ENCODE peak calls at places on chromosomes 3 and 15, in six cellular contexts. One of them, this sample, is unnamed.

GRCh38 chr3:169575381-169575780 is 88.1 kb downstream of the MECOM start:
- DNase-seq in ovary: no peak
- DNase-seq in AG09309: no peak
- DNase-seq in HFF-Myc: no peak
- DNase-seq in neural crest cell: no peak
- DNase-seq in esophagus squamous epithelium: no peak
- DNase-seq in this sample: peak

GRCh38 chr3:26653811-26654379 is 31.3 kb downstream of the LRRC3B start:
- DNase-seq in AG09309: no peak
- DNase-seq in neural crest cell: no peak
- DNase-seq in esophagus squamous epithelium: no peak
- DNase-seq in HFF-Myc: no peak
- DNase-seq in ovary: no peak
- DNase-seq in this sample: no peak

GRCh38 chr15:48557335-48557734 is 88.2 kb downstream of the FBN1 start:
- DNase-seq in HFF-Myc: no peak
- DNase-seq in esophagus squamous epithelium: no peak
- DNase-seq in neural crest cell: no peak
- DNase-seq in AG09309: no peak
- DNase-seq in ovary: no peak
- DNase-seq in this sample: no peak

GRCh38 chr3:133040696-133041523 is 2.7 kb downstream of the TMEM108 start:
- DNase-seq in AG09309: peak
- DNase-seq in HFF-Myc: peak
- DNase-seq in neural crest cell: peak
- DNase-seq in ovary: peak
- DNase-seq in esophagus squamous epithelium: no peak
- DNase-seq in this sample: peak

GRCh38 chr15:80834402-80834801 is 55.2 kb downstream of the CEMIP start:
- DNase-seq in HFF-Myc: no peak
- DNase-seq in AG09309: no peak
- DNase-seq in ovary: no peak
- DNase-seq in esophagus squamous epithelium: no peak
- DNase-seq in neural crest cell: no peak
- DNase-seq in this sample: no peak

GRCh38 chr3:51379746-51380330 is 5.3 kb upstream of the MANF start:
- DNase-seq in AG09309: no peak
- DNase-seq in HFF-Myc: no peak
- DNase-seq in neural crest cell: no peak
- DNase-seq in esophagus squamous epithelium: no peak
- DNase-seq in ovary: no peak
- DNase-seq in this sample: no peak

GRCh38 chr3:152232679-152233078 is 36.0 kb upstream of the MBNL1 start:
- DNase-seq in esophagus squamous epithelium: no peak
- DNase-seq in ovary: no peak
- DNase-seq in AG09309: no peak
- DNase-seq in HFF-Myc: no peak
- DNase-seq in neural crest cell: no peak
- DNase-seq in this sample: no peak

GRCh38 chr15:33284336-33284735 is 26.4 kb upstream of the RYR3 start:
- DNase-seq in esophagus squamous epithelium: no peak
- DNase-seq in ovary: no peak
- DNase-seq in HFF-Myc: no peak
- DNase-seq in AG09309: no peak
- DNase-seq in neural crest cell: no peak
- DNase-seq in this sample: no peak

GRCh38 chr3:185070491-185071335 is 82.1 kb downstream of the C3orf70 start:
- DNase-seq in AG09309: no peak
- DNase-seq in HFF-Myc: no peak
- DNase-seq in neural crest cell: peak
- DNase-seq in esophagus squamous epithelium: no peak
- DNase-seq in ovary: no peak
- DNase-seq in this sample: peak

GRCh38 chr3:164419220-164419619 is 659.1 kb downstream of the SI start:
- DNase-seq in neural crest cell: no peak
- DNase-seq in AG09309: no peak
- DNase-seq in ovary: no peak
- DNase-seq in HFF-Myc: no peak
- DNase-seq in esophagus squamous epithelium: no peak
- DNase-seq in this sample: no peak

GRCh38 chr3:50373865-50374188 is 14.5 kb upstream of the TMEM115 start:
- DNase-seq in esophagus squamous epithelium: no peak
- DNase-seq in HFF-Myc: no peak
- DNase-seq in neural crest cell: no peak
- DNase-seq in ovary: no peak
- DNase-seq in AG09309: no peak
- DNase-seq in this sample: no peak

GRCh38 chr3:66495633-66496032 is 5.2 kb downstream of the LRIG1 start:
- DNase-seq in esophagus squamous epithelium: no peak
- DNase-seq in AG09309: no peak
- DNase-seq in neural crest cell: no peak
- DNase-seq in ovary: no peak
- DNase-seq in HFF-Myc: no peak
- DNase-seq in this sample: peak

GRCh38 chr15:47301481-47301880 is 415.8 kb upstream of the SEMA6D start:
- DNase-seq in esophagus squamous epithelium: no peak
- DNase-seq in neural crest cell: no peak
- DNase-seq in AG09309: no peak
- DNase-seq in ovary: no peak
- DNase-seq in HFF-Myc: no peak
- DNase-seq in this sample: peak

GRCh38 chr3:142275856-142276255 is 50.5 kb upstream of the GK5 start:
- DNase-seq in AG09309: peak
- DNase-seq in HFF-Myc: no peak
- DNase-seq in ovary: no peak
- DNase-seq in esophagus squamous epithelium: no peak
- DNase-seq in neural crest cell: no peak
- DNase-seq in this sample: no peak

GRCh38 chr3:129276385-129276784 is 2.3 kb upstream of the HMCES start:
- DNase-seq in AG09309: no peak
- DNase-seq in esophagus squamous epithelium: no peak
- DNase-seq in neural crest cell: no peak
- DNase-seq in HFF-Myc: no peak
- DNase-seq in ovary: no peak
- DNase-seq in this sample: no peak

GRCh38 chr15:68192804-68193521 is 12.2 kb downstream of the CALML4 start:
- DNase-seq in neural crest cell: no peak
- DNase-seq in AG09309: no peak
- DNase-seq in ovary: no peak
- DNase-seq in esophagus squamous epithelium: no peak
- DNase-seq in HFF-Myc: no peak
- DNase-seq in this sample: no peak

GRCh38 chr3:4988815-4989648 is 9.8 kb downstream of the BHLHE40 start:
- DNase-seq in AG09309: no peak
- DNase-seq in ovary: no peak
- DNase-seq in esophagus squamous epithelium: no peak
- DNase-seq in neural crest cell: no peak
- DNase-seq in HFF-Myc: no peak
- DNase-seq in this sample: no peak

GRCh38 chr3:110149763-110150162 is 812.4 kb upstream of the DPPA4 start:
- DNase-seq in esophagus squamous epithelium: no peak
- DNase-seq in neural crest cell: no peak
- DNase-seq in HFF-Myc: no peak
- DNase-seq in AG09309: no peak
- DNase-seq in ovary: no peak
- DNase-seq in this sample: no peak

GRCh38 chr15:92643849-92644815 is 11.4 kb downstream of the FAM174B start:
- DNase-seq in esophagus squamous epithelium: no peak
- DNase-seq in ovary: no peak
- DNase-seq in AG09309: no peak
- DNase-seq in HFF-Myc: no peak
- DNase-seq in neural crest cell: no peak
- DNase-seq in this sample: no peak

GRCh38 chr3:47012342-47013230 is 33.1 kb downstream of the NBEAL2 start:
- DNase-seq in ovary: no peak
- DNase-seq in AG09309: no peak
- DNase-seq in HFF-Myc: no peak
- DNase-seq in esophagus squamous epithelium: no peak
- DNase-seq in neural crest cell: no peak
- DNase-seq in this sample: no peak

GRCh38 chr3:108153451-108153981 is 62.7 kb upstream of the CD47 start:
- DNase-seq in ovary: no peak
- DNase-seq in esophagus squamous epithelium: no peak
- DNase-seq in AG09309: no peak
- DNase-seq in HFF-Myc: no peak
- DNase-seq in neural crest cell: peak
- DNase-seq in this sample: peak
- TF ChIP-seq CTCF in ovary: no peak
- TF ChIP-seq CTCF in esophagus squamous epithelium: no peak
- TF ChIP-seq CTCF in AG09309: peak
- TF ChIP-seq CTCF in HFF-Myc: peak
- TF ChIP-seq CTCF in neural crest cell: peak
- TF ChIP-seq CTCF in this sample: peak

GRCh38 chr15:70853855-70854668 is at the start of gene LARP6:
- DNase-seq in esophagus squamous epithelium: no peak
- DNase-seq in ovary: peak
- DNase-seq in neural crest cell: peak
- DNase-seq in AG09309: no peak
- DNase-seq in HFF-Myc: no peak
- DNase-seq in this sample: peak

GRCh38 chr15:70856177-70856883 is 2.4 kb upstream of the LARP6 start:
- DNase-seq in neural crest cell: no peak
- DNase-seq in ovary: no peak
- DNase-seq in AG09309: no peak
- DNase-seq in HFF-Myc: no peak
- DNase-seq in esophagus squamous epithelium: no peak
- DNase-seq in this sample: no peak

GRCh38 chr15:70855764-70856163 is 1.8 kb upstream of the LARP6 start:
- DNase-seq in HFF-Myc: no peak
- DNase-seq in neural crest cell: no peak
- DNase-seq in esophagus squamous epithelium: no peak
- DNase-seq in ovary: no peak
- DNase-seq in AG09309: no peak
- DNase-seq in this sample: no peak

GRCh38 chr15:70853270-70853854 is 595 bp downstream of the LARP6 start:
- DNase-seq in AG09309: no peak
- DNase-seq in ovary: peak
- DNase-seq in neural crest cell: peak
- DNase-seq in esophagus squamous epithelium: no peak
- DNase-seq in HFF-Myc: no peak
- DNase-seq in this sample: peak

GRCh38 chr15:70854669-70854976 is 666 bp upstream of the LARP6 start:
- DNase-seq in esophagus squamous epithelium: no peak
- DNase-seq in ovary: no peak
- DNase-seq in AG09309: no peak
- DNase-seq in neural crest cell: no peak
- DNase-seq in HFF-Myc: no peak
- DNase-seq in this sample: no peak
- TF ChIP-seq CTCF in esophagus squamous epithelium: no peak
- TF ChIP-seq CTCF in ovary: no peak
- TF ChIP-seq CTCF in AG09309: peak
- TF ChIP-seq CTCF in neural crest cell: no peak
- TF ChIP-seq CTCF in HFF-Myc: no peak
- TF ChIP-seq CTCF in this sample: no peak

DNA sequence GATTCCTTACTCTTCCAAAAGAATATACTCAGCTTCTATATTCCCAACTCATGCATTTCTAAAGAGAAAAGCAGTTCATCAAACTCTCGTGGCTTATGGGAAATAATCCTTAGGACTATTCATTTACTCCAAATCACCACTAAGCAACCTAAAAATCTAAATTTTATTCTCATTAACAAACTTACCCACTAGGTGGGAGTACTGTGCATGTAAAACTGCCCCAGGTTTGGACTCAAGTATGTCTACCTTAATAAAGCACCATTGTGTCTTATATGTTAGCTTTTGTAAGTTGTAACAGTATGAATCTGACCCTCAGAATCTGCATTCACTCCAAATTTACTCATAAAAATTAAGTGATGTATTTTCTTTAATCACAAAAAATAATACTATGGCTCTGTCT is 25.3 kb downstream of the RAD18 start:
- DNase-seq in esophagus squamous epithelium: no peak
- DNase-seq in neural crest cell: no peak
- DNase-seq in ovary: no peak
- DNase-seq in HFF-Myc: peak
- DNase-seq in AG09309: no peak
- DNase-seq in this sample: no peak
- TF ChIP-seq CTCF in esophagus squamous epithelium: no peak
- TF ChIP-seq CTCF in neural crest cell: peak
- TF ChIP-seq CTCF in ovary: no peak
- TF ChIP-seq CTCF in HFF-Myc: peak
- TF ChIP-seq CTCF in AG09309: peak
- TF ChIP-seq CTCF in this sample: peak

DNA sequence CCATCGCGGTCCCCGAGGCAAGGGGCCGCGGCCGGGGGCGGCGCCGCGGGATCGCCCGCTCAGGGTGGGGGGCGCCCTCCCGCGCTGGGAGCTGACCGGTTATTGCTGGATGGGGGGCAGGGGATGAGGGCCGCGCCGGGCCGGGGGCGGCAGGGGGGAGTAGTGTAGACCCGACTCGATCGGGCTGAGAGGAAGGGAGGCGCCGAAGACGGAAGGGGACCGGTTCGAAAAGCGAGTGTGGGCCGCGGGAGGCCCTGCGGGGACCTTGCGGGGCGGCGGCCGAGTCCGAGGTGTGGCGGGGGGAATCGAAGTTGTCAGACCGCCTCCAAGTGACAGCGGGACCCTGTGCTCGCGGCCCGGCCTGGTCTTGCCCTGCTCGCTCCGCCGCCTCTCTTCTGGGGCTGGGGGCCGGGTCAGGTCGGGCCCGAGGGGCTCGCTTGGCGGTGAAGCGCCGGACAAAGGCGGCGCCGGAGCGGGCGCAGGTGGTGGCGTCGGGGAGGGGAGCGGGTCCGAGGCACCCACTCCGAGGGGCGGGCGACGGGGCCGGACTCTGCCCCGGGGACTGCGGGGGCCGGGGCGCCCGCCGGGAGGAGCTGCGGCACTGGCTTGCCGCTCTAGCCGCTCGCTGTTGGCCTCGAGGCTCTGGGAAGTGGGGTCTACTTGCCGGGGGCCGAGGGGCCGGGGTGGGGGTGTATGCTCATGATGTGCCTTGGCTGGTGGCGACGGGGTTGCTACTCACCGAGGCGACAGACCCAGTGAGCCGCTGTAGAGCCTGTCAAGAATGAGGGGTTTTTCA is 1.2 kb downstream of the BAHD1 start:
- DNase-seq in HFF-Myc: no peak
- DNase-seq in neural crest cell: peak
- DNase-seq in ovary: peak
- DNase-seq in AG09309: no peak
- DNase-seq in esophagus squamous epithelium: no peak
- DNase-seq in this sample: peak
- TF ChIP-seq CTCF in HFF-Myc: no peak
- TF ChIP-seq CTCF in neural crest cell: no peak
- TF ChIP-seq CTCF in ovary: no peak
- TF ChIP-seq CTCF in AG09309: no peak
- TF ChIP-seq CTCF in esophagus squamous epithelium: no peak
- TF ChIP-seq CTCF in this sample: no peak

GRCh38 chr3:59056706-59057105 is 6.9 kb upstream of the CFAP20DC start:
- DNase-seq in esophagus squamous epithelium: no peak
- DNase-seq in AG09309: peak
- DNase-seq in ovary: no peak
- DNase-seq in HFF-Myc: no peak
- DNase-seq in neural crest cell: no peak
- DNase-seq in this sample: no peak

GRCh38 chr3:59049671-59050331 is at the start of gene CFAP20DC:
- DNase-seq in neural crest cell: peak
- DNase-seq in ovary: peak
- DNase-seq in esophagus squamous epithelium: peak
- DNase-seq in AG09309: peak
- DNase-seq in HFF-Myc: peak
- DNase-seq in this sample: peak

GRCh38 chr3:59052803-59053411 is 3.1 kb upstream of the CFAP20DC start:
- DNase-seq in AG09309: no peak
- DNase-seq in neural crest cell: no peak
- DNase-seq in esophagus squamous epithelium: no peak
- DNase-seq in HFF-Myc: peak
- DNase-seq in ovary: no peak
- DNase-seq in this sample: no peak
- TF ChIP-seq CTCF in AG09309: peak
- TF ChIP-seq CTCF in neural crest cell: peak
- TF ChIP-seq CTCF in esophagus squamous epithelium: no peak
- TF ChIP-seq CTCF in HFF-Myc: peak
- TF ChIP-seq CTCF in ovary: no peak
- TF ChIP-seq CTCF in this sample: peak

This sample was measured in glutamatergic neuron.